ENCODE peak calls at places on chromosomes 13 and 19, in six cellular contexts. F is adrenal gland, Y is upper lobe of left lung, O is body of pancreas, M is trophoblast cell, U is uterus. X is an unnamed sample.

GRCh38 chr13:113860051-113860471 is 3.8 kb downstream of the GAS6 start:
- DNase-seq in U (no peak), F (peak; percentile 43), Y (no peak), O (peak; percentile 11), M (no peak), X (no peak)

GRCh38 chr19:53196777-53197396 is 3.7 kb upstream of the ZNF665 start:
- DNase-seq in U (peak; percentile 99), Y (peak; percentile 100), M (peak; percentile 90), F (peak; percentile 97), O (peak; percentile 98), X (peak; percentile 99)

GRCh38 chr19:6802336-6803035 is 30.0 kb downstream of the VAV1 start:
- DNase-seq in F (peak; percentile 68), M (peak; percentile 37), O (no peak), Y (no peak), U (peak; percentile 17), X (peak; percentile 60)

GRCh38 chr13:42567772-42568428 is 6.1 kb upstream of the TNFSF11 start:
- DNase-seq in O (no peak), Y (no peak), U (no peak), M (no peak), F (no peak), X (no peak)

GRCh38 chr13:68304287-68304893 is 1074.3 kb upstream of the PCDH9 start:
- DNase-seq in F (no peak), Y (no peak), M (no peak), O (no peak), U (no peak), X (no peak)

GRCh38 chr19:45168767-45169351 is 8.1 kb upstream of the NKPD1 start:
- DNase-seq in M (no peak), Y (peak; percentile 77), F (no peak), O (no peak), U (no peak), X (no peak)

GRCh38 chr19:1746401-1747284 is 6.7 kb upstream of the ONECUT3 start:
- DNase-seq in Y (no peak), O (no peak), M (no peak), U (no peak), F (no peak), X (no peak)

GRCh38 chr19:10575011-10575716 is 6.4 kb upstream of the CDKN2D start:
- DNase-seq in F (no peak), U (no peak), Y (no peak), O (no peak), M (no peak), X (no peak)

GRCh38 chr13:113962386-113962785 is 11.5 kb downstream of the C13orf46 start:
- DNase-seq in M (no peak), Y (no peak), F (no peak), O (no peak), U (no peak), X (no peak)

GRCh38 chr19:35425682-35426081 is 22.4 kb upstream of the FFAR2 start:
- DNase-seq in M (no peak), Y (no peak), U (no peak), O (no peak), F (no peak), X (no peak)
- H3K4me3 ChIP-seq in M (no peak overlapping the region), Y (no peak overlapping the region), U (no peak overlapping the region), O (no peak overlapping the region), F (no peak overlapping the region), X (no peak overlapping the region)

GRCh38 chr19:40724848-40725247 is 7.9 kb downstream of the ITPKC start:
- DNase-seq in F (no peak), O (no peak), U (no peak), M (no peak), Y (no peak), X (no peak)
- H3K36me3 ChIP-seq in F (peaks cover 62% of the 10 kb centered on the region), O (peaks cover 18% of the 10 kb centered on the region), U (no peaks in the 10 kb centered on the region), M (peaks cover 52% of the 10 kb centered on the region), Y (peaks cover 54% of the 10 kb centered on the region), X (no peaks in the 10 kb centered on the region)

GRCh38 chr13:72959643-72960042 is 99.2 kb upstream of the KLF5 start:
- DNase-seq in F (no peak), Y (no peak), M (no peak), U (no peak), O (no peak), X (no peak)

GRCh38 chr13:72960541-72960940 is 98.3 kb upstream of the KLF5 start:
- DNase-seq in M (no peak), F (no peak), O (no peak), Y (no peak), U (no peak), X (no peak)

GRCh38 chr13:72963762-72964161 is 95.0 kb upstream of the KLF5 start:
- DNase-seq in U (no peak), M (no peak), Y (no peak), F (no peak), O (no peak), X (no peak)

DNA sequence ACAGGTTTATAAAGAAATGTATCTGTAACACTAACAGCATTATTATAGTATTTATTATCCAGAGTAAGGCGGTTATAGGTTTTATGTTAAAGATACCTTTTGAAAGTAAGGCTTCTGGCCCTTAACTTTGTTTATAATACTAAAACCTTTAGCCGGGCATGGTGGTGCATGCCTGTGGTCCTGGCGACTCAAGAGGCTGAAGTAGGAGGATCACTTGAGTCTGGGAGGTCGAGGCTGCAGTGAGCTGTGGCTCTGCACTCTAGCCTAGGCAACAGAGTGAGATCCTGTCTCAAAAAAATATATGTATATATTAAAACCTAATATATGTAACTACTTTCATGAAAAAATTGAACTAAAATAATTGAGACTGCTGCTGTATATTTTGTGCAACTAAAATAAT is 98.7 kb upstream of the KLF5 start:
- DNase-seq in Y (no peak), O (no peak), U (no peak), M (no peak), F (no peak), X (no peak)
- H3K4me3 ChIP-seq in Y (no peak overlapping the region), O (no peak overlapping the region), U (no peak overlapping the region), M (no peak overlapping the region), F (no peak overlapping the region), X (no peak overlapping the region)

DNA sequence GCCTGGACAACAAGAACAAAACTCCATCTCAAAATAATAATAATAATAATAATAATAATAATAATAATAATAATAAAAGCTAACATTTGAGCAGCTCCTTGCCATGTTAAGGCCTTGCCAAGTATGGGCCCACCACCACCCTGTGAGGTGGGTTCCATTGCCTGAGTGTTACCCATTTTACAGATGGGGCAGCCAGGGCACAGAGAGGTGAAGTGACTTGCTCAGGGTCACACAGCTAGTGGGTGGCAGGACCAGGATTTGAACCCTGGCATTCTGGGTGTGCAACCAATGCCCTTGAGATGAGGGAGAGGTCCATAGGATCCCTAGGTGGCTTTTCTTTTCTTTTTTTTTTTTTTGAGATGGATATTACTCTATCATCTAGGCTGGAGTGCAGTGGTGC is 29.5 kb downstream of the ZSWIM4 start:
- DNase-seq in O (no peak), M (no peak), U (no peak), Y (no peak), F (no peak), X (no peak)
- H3K36me3 ChIP-seq in O (no peaks in the 10 kb centered on the region), M (peaks cover 26% of the 10 kb centered on the region), U (no peaks in the 10 kb centered on the region), Y (peaks cover 5% of the 10 kb centered on the region), F (no peaks in the 10 kb centered on the region), X (no peaks in the 10 kb centered on the region)

GRCh38 chr13:27211271-27211670 is 39.7 kb upstream of the USP12 start:
- DNase-seq in O (no peak), M (no peak), F (no peak), Y (no peak), U (no peak), X (no peak)
- H3K4me3 ChIP-seq in O (no peak overlapping the region), M (no peak overlapping the region), F (no peak overlapping the region), Y (no peak overlapping the region), U (no peak overlapping the region), X (no peak overlapping the region)

GRCh38 chr19:11905928-11906327 is 18.3 kb downstream of the ZNF69 start:
- DNase-seq in F (no peak), M (no peak), U (no peak), O (no peak), Y (no peak), X (no peak)

GRCh38 chr19:11902228-11902627 is 14.6 kb downstream of the ZNF69 start:
- DNase-seq in M (no peak), U (no peak), F (no peak), Y (no peak), O (no peak), X (no peak)
- H3K36me3 ChIP-seq in M (peaks cover 31% of the 10 kb centered on the region), U (no peaks in the 10 kb centered on the region), F (peaks cover 22% of the 10 kb centered on the region), Y (peaks cover 22% of the 10 kb centered on the region), O (peaks cover 19% of the 10 kb centered on the region), X (peaks cover 12% of the 10 kb centered on the region)

DNA sequence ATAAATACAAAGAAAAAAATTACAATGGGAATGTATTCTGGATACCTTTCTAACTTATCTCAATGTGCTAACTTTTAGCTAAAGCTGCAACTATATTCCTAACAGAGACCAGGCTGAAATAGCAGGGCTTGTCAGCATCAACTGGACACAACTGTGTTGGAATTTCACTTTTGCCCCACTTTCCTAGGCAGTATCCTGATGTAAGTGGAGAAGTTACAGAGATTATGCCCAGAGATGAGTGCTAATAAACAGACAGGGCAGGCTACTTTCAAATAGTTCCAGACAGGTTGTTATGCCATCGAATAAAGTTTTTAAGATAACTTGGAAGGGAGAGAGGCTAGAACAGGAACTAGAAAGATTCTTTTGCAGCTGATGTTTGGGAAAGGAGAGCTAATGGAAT is 201.9 kb downstream of the KCTD12 start:
- DNase-seq in O (no peak), M (no peak), Y (no peak), F (no peak), U (no peak), X (no peak)
- H3K4me3 ChIP-seq in O (no peak overlapping the region), M (no peak overlapping the region), Y (no peak overlapping the region), F (no peak overlapping the region), U (no peak overlapping the region), X (no peak overlapping the region)

GRCh38 chr19:49186108-49186507 is 28.5 kb downstream of the TRPM4 start:
- DNase-seq in O (no peak), M (no peak), Y (no peak), U (no peak), F (no peak), X (no peak)

GRCh38 chr19:49182848-49183375 is 25.3 kb downstream of the TRPM4 start:
- DNase-seq in M (no peak), F (no peak), O (no peak), Y (peak; percentile 78), U (no peak), X (no peak)

GRCh38 chr19:49180659-49181058 is 23.1 kb downstream of the TRPM4 start:
- DNase-seq in Y (no peak), F (no peak), U (no peak), M (no peak), O (no peak), X (no peak)
- H3K36me3 ChIP-seq in Y (peaks cover 20% of the 10 kb centered on the region), F (no peaks in the 10 kb centered on the region), U (no peaks in the 10 kb centered on the region), M (peaks cover 17% of the 10 kb centered on the region), O (no peaks in the 10 kb centered on the region), X (no peaks in the 10 kb centered on the region)